ENCODE peak calls at places on chromosomes 5 and 9, in ten cellular contexts. V is transverse colon; M is cardiac muscle cell; O is hepatocyte; J is HCT116; N is CD8-positive, alpha-beta T cell; Z is stomach; Y is Caco-2; F is neural progenitor cell; U is ovary. H is an unnamed sample. For H3K36me3, the result is how much of the 10 kb centered on the place peaks cover.

GRCh38 chr9:5617749-5618148 is 11.2 kb upstream of the RIC1 start:
- DNase-seq in V (no peak), M (no peak), O (no peak), J (no peak), N (no peak), Z (no peak), Y (no peak), F (no peak), U (no peak), H (no peak)

GRCh38 chr9:81125446-81126092 is 563.8 kb downstream of the TLE1 start:
- DNase-seq in V (no peak), M (peak), O (no peak), J (no peak), N (no peak), Z (no peak), Y (no peak), F (no peak), U (no peak), H (no peak)

GRCh38 chr5:92429642-92430041 is 1046.5 kb upstream of the ARRDC3 start:
- DNase-seq in V (no peak), M (no peak), O (no peak), J (no peak), N (no peak), Z (no peak), Y (no peak), F (peak), U (no peak), H (no peak)

GRCh38 chr5:178129296-178129695 is 1.5 kb upstream of the RMND5B start:
- DNase-seq in V (no peak), M (no peak), O (no peak), J (no peak), N (no peak), Z (no peak), Y (no peak), F (no peak), U (no peak), H (no peak)

GRCh38 chr5:89313044-89313443 is 430.1 kb upstream of the MEF2C start:
- DNase-seq in V (no peak), M (peak), O (no peak), J (peak), N (no peak), Z (no peak), Y (no peak), F (no peak), U (no peak), H (no peak)

GRCh38 chr9:98075332-98075805 is 18.8 kb downstream of the NANS start:
- DNase-seq in V (no peak), M (peak), O (no peak), J (peak), N (no peak), Z (peak), Y (no peak), F (no peak), U (no peak), H (no peak)

GRCh38 chr9:34139477-34140146 is 13.1 kb upstream of the DCAF12 start:
- DNase-seq in V (peak), M (peak), O (peak), J (peak), N (no peak), Z (peak), Y (no peak), F (no peak), U (peak), H (no peak)

GRCh38 chr5:61327761-61328753 is 4.0 kb upstream of the ZSWIM6 start:
- DNase-seq in V (no peak), M (peak), O (peak), J (no peak), N (no peak), Z (no peak), Y (no peak), F (no peak), U (no peak), H (no peak)

GRCh38 chr5:88667187-88668141 is 215.5 kb downstream of the MEF2C start:
- DNase-seq in V (no peak), M (no peak), O (peak), J (no peak), N (no peak), Z (no peak), Y (no peak), F (peak), U (no peak), H (peak)

GRCh38 chr9:114930063-114930812 is at the start of gene TNFSF8:
- DNase-seq in V (peak), M (no peak), O (no peak), J (no peak), N (peak), Z (peak), Y (no peak), F (no peak), U (no peak), H (no peak)

GRCh38 chr9:72602629-72603028 is 81.2 kb downstream of the TMC1 start:
- DNase-seq in V (no peak), M (no peak), O (no peak), J (no peak), N (no peak), Z (no peak), Y (no peak), F (no peak), U (no peak), H (no peak)

GRCh38 chr9:133950206-133950915 is 41.8 kb downstream of the VAV2 start:
- DNase-seq in V (no peak), M (peak), O (no peak), J (no peak), N (no peak), Z (no peak), Y (no peak), F (no peak), U (no peak), H (peak)
- H3K4me3 ChIP-seq in V (no peak), M (no peak), O (no peak), J (no peak), N (no peak), Z (no peak), Y (no peak), F (no peak), U (no peak), H (no peak)

GRCh38 chr5:168472329-168472728 is 13.9 kb upstream of the RARS1 start:
- DNase-seq in V (no peak), M (peak), O (peak), J (no peak), N (no peak), Z (no peak), Y (no peak), F (no peak), U (no peak), H (no peak)
- TF ChIP-seq CTCF in V (no peak), M (peak), O (peak), J (no peak), N (no peak), Z (no peak), Y (no peak), F (no peak), U (no peak), H (no peak)

GRCh38 chr9:113160571-113160970 is 9.8 kb downstream of the SLC31A2 start:
- DNase-seq in V (no peak), M (no peak), O (no peak), J (no peak), N (no peak), Z (no peak), Y (no peak), F (no peak), U (no peak), H (no peak)
- H3K36me3 ChIP-seq in V (under half), M (under half), O (under half), J (under half), N (under half), Z (under half), Y (under half), F (under half), U (under half), H (under half)

DNA sequence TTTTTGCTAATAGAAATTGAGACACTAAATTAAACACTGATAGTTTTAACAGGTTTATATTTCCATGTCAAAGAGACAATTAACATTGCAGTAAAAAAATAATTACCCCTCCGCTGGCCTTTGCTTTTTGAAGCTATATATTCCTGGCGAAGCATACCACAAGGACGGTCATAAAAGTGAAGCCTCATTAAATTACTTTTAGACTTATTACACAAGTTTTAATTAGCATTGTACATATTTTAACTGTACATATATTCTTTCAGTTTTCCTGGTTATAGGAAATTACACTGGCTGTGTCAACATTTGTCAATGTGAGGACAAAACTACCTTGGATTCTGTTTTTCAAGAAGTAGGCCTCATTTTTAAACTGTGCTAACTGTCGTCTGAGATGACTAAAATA is 1.2 kb downstream of the CDKN2A start:
- DNase-seq in V (no peak), M (no peak), O (no peak), J (no peak), N (no peak), Z (no peak), Y (no peak), F (no peak), U (no peak), H (no peak)
- H3K4me3 ChIP-seq in V (peak), M (no peak), O (no peak), J (peak), N (no peak), Z (peak), Y (peak), F (no peak), U (no peak), H (no peak)

H was measured in kidney.